ENCODE peak calls at places on chromosome 20, in five cellular contexts. A is cardiac muscle cell, U is cardiac fibroblast, M is sigmoid colon, O is epithelial cell of esophagus. R is an unnamed sample.

GRCh38 chr20:62437430-62437829 is 10.1 kb upstream of the RBBP8NL start:
- DNase-seq in O (no peak), M (no peak), U (no peak), A (no peak), R (no peak)

GRCh38 chr20:61262514-61262913 is 10.5 kb downstream of the CDH4 start:
- DNase-seq in U (no peak), A (no peak), M (no peak), O (no peak), R (no peak)

GRCh38 chr20:16701296-16701695 is 28.5 kb upstream of the SNRPB2 start:
- DNase-seq in U (no peak), A (peak), O (peak), M (no peak), R (no peak)

GRCh38 chr20:63943007-63943807 is 13.0 kb downstream of the UCKL1 start:
- DNase-seq in M (peak), O (no peak), A (no peak), U (no peak), R (no peak)

GRCh38 chr20:56631990-56632327 is 2.9 kb downstream of the TFAP2C start:
- DNase-seq in M (no peak), U (no peak), A (no peak), O (peak), R (no peak)

GRCh38 chr20:3227511-3227910 is 11.5 kb downstream of the SLC4A11 start:
- DNase-seq in U (no peak), O (peak), M (no peak), A (no peak), R (no peak)

GRCh38 chr20:20802328-20802727 is 89.9 kb upstream of the RALGAPA2 start:
- DNase-seq in M (no peak), U (peak), O (no peak), A (peak), R (no peak)

GRCh38 chr20:20733943-20734342 is 21.5 kb upstream of the RALGAPA2 start:
- DNase-seq in U (no peak), O (no peak), M (no peak), A (no peak), R (no peak)

GRCh38 chr20:17327185-17327780 is 100.4 kb downstream of the PCSK2 start:
- DNase-seq in A (no peak), O (no peak), U (no peak), M (no peak), R (no peak)

GRCh38 chr20:51758978-51759544 is 9.1 kb downstream of the ATP9A start:
- DNase-seq in O (no peak), U (no peak), A (peak), M (no peak), R (no peak)

GRCh38 chr20:32098786-32099185 is 10.7 kb upstream of the TM9SF4 start:
- DNase-seq in O (no peak), U (no peak), A (no peak), M (no peak), R (no peak)

GRCh38 chr20:59827138-59828056 is 106.0 kb downstream of the SYCP2 start:
- DNase-seq in M (peak), O (no peak), U (no peak), A (no peak), R (peak)

GRCh38 chr20:38829296-38829875 is 23.9 kb downstream of the PPP1R16B start:
- DNase-seq in U (no peak), O (no peak), M (no peak), A (no peak), R (no peak)

GRCh38 chr20:420169-420620 is 12.1 kb downstream of the RBCK1 start:
- DNase-seq in M (no peak), A (no peak), O (no peak), U (no peak), R (no peak)

GRCh38 chr20:35506872-35507638 is 22.4 kb downstream of the C20orf173 start:
- DNase-seq in U (peak), O (peak), A (no peak), M (no peak), R (no peak)

GRCh38 chr20:4090756-4091331 is 75.5 kb upstream of the RNF24 start:
- DNase-seq in M (no peak), U (peak), O (peak), A (peak), R (peak)

GRCh38 chr20:57688864-57689263 is 21.0 kb downstream of the PMEPA1 start:
- DNase-seq in A (no peak), O (no peak), U (no peak), M (no peak), R (no peak)

GRCh38 chr20:32189123-32189410 is 18.5 kb downstream of the PLAGL2 start:
- DNase-seq in M (no peak), O (no peak), A (no peak), U (no peak), R (no peak)

GRCh38 chr20:56665806-56666205 is 36.7 kb downstream of the TFAP2C start:
- DNase-seq in U (no peak), A (no peak), M (no peak), O (no peak), R (no peak)

GRCh38 chr20:2633381-2633780 is 19.1 kb upstream of the NOP56 start:
- DNase-seq in M (no peak), A (no peak), O (no peak), U (no peak), R (no peak)

GRCh38 chr20:40741507-40742106 is 52.6 kb upstream of the MAFB start:
- DNase-seq in O (peak), U (peak), A (peak), M (no peak), R (no peak)

GRCh38 chr20:38673731-38674177 is 50.5 kb upstream of the SLC32A1 start:
- DNase-seq in M (no peak), O (no peak), A (peak), U (peak), R (no peak)

GRCh38 chr20:51738877-51739447 is 29.2 kb downstream of the ATP9A start:
- DNase-seq in O (peak), U (no peak), M (no peak), A (no peak), R (no peak)

GRCh38 chr20:7742479-7742878 is 197.8 kb downstream of the HAO1 start:
- DNase-seq in A (peak), O (peak), U (peak), M (no peak), R (no peak)

GRCh38 chr20:33703498-33704137 is 16.5 kb downstream of the PXMP4 start:
- DNase-seq in U (no peak), M (no peak), A (no peak), O (no peak), R (no peak)

GRCh38 chr20:63680857-63681608 is 15.4 kb upstream of the TNFRSF6B start:
- DNase-seq in O (no peak), A (no peak), M (no peak), U (no peak), R (no peak)

GRCh38 chr20:3430376-3431069 is 23.1 kb upstream of the DNAAF9 start:
- DNase-seq in M (no peak), O (peak), A (no peak), U (no peak), R (no peak)

GRCh38 chr20:41177636-41178035 is 40.3 kb downstream of the PLCG1 start:
- DNase-seq in U (peak), M (no peak), O (peak), A (peak), R (peak)

GRCh38 chr20:63540417-63541186 is 3.4 kb upstream of the PTK6 start:
- DNase-seq in U (no peak), A (no peak), O (no peak), M (no peak), R (no peak)

GRCh38 chr20:56630506-56631317 is 1.6 kb downstream of the TFAP2C start:
- DNase-seq in M (no peak), A (no peak), U (no peak), O (peak), R (peak)

GRCh38 chr20:35742741-35743523 is 872 bp upstream of the RBM39 start:
- DNase-seq in M (no peak), O (no peak), U (peak), A (peak), R (no peak)

GRCh38 chr20:42530855-42531674 is 658.6 kb downstream of the PTPRT start:
- DNase-seq in O (peak), U (peak), M (no peak), A (peak), R (no peak)

GRCh38 chr20:8005033-8005432 is 14.5 kb downstream of the TMX4 start:
- DNase-seq in O (no peak), M (no peak), A (no peak), U (no peak), R (no peak)

GRCh38 chr20:51392625-51393186 is 149.8 kb downstream of the NFATC2 start:
- DNase-seq in A (no peak), O (no peak), M (no peak), U (no peak), R (no peak)

GRCh38 chr20:59580208-59580980 is 23.9 kb upstream of the PHACTR3 start:
- DNase-seq in M (peak), O (no peak), U (no peak), A (peak), R (no peak)

GRCh38 chr20:21862958-21863357 is 157.5 kb downstream of the PAX1 start:
- DNase-seq in U (no peak), O (no peak), A (no peak), M (no peak), R (no peak)

GRCh38 chr20:44412402-44413144 is 57.1 kb downstream of the HNF4A start:
- DNase-seq in M (no peak), A (no peak), O (no peak), U (no peak), R (no peak)

DNA sequence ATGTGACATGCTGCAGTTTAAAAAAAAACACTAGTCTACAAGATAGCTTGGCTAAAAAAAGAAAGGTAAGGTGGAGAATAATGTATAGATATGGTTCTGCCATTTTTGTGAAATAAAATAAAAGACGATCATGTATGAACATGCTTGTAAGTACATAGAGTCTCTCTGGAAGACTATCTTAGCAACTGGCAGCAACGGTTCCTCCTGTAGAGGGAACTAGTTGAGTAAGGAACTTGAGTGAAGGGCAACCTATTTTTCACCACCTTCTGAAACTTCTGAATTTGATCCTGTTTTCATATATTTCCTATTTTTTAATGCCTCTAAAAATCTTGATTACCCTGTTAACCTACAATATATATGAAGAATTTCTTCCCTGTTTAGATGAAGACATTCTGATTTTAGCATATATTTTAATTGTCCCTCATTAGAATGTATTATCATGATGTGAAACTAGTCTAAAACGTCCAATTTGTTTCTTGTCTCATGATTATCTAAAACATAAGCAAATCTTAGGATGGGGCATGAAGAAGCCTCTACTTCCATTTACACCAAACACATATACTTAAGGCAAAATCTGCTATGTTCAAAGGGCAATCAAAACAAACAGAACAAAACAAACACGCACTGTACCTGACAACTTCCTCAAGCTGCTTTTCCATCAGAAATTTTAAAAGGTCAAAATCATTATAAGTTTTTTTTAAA is 202.5 kb downstream of the ISM1 start:
- DNase-seq in A (no peak), M (no peak), U (no peak), O (peak), R (no peak)
- TF ChIP-seq CTCF in A (no peak), M (no peak), U (no peak), O (peak), R (no peak)

GRCh38 chr20:22974354-22974753 is 60.8 kb upstream of the SSTR4 start:
- DNase-seq in M (no peak), A (peak), O (peak), U (peak), R (no peak)
- TF ChIP-seq CTCF in M (no peak), A (peak), O (peak), U (peak), R (peak)

DNA sequence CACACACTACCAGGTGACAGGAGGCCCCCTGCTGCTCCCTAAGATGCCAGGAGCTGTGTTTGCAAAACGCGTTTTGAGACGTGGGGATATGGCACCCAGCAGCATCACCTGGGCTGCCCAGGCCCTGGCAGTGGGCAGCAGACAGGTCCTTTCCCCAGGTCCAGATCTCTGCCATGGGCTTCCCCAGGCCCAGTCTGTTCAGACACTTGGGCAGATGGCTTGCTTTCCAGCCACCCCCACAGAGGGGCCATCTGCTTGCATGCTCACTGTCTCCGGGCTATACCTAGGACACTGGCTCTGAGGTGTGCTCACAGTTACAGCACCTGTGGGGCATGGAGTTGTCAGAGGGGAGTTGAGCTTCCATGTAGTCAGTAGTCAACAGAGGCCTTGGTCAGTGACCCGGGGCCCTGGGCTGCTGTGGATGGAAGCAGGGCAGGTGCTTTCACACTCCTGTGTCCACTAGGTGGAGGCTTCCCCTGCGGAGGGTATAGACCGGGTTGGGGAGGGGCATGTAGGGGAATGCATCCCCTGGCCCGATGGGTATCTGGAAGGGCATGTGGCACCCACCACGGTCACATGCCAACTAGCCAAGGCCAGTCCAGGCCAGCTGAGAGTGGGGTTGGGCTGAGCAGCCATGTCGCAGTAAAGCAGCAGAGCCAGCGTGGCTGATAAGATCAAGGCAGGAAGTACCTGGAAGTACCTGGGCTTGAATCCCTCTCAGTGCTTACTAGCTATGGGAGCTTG is 185.4 kb upstream of the SLC24A3 start:
- DNase-seq in U (no peak), M (no peak), O (no peak), A (no peak), R (peak)
- TF ChIP-seq CTCF in U (no peak), M (no peak), O (peak), A (no peak), R (no peak)

DNA sequence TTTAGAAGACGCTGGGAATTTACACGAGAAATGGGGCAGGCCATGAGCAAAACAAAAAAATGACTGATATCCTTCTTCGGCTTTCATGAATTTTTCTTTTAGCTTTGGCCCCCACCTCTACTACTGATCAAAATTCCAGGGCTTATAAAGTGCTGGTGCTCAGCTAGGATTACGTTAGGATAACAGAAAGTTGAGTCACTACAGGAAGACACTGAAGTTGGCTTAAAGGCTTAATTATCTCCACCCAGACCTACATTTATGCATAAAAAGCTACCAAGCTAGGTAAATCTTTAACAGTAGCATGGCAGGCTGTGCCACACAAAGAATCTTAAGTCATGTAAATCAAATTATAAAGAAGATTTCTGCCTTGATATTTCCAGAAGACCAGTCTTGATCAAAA is 418.5 kb upstream of the BTBD3 start:
- DNase-seq in U (no peak), A (no peak), O (peak), M (no peak), R (no peak)
- TF ChIP-seq CTCF in U (no peak), A (no peak), O (no peak), M (no peak), R (no peak)

GRCh38 chr20:9500121-9500911 is 14.1 kb upstream of the LAMP5 start:
- DNase-seq in O (no peak), A (no peak), M (no peak), U (no peak), R (no peak)

GRCh38 chr20:9506337-9506821 is 8.0 kb upstream of the LAMP5 start:
- DNase-seq in M (no peak), A (no peak), U (no peak), O (no peak), R (no peak)

GRCh38 chr20:9501473-9501872 is 12.9 kb upstream of the LAMP5 start:
- DNase-seq in A (no peak), O (no peak), M (no peak), U (no peak), R (no peak)

GRCh38 chr20:9506964-9507369 is 7.4 kb upstream of the LAMP5 start:
- DNase-seq in M (no peak), U (no peak), A (no peak), O (no peak), R (peak)

GRCh38 chr20:9503530-9504251 is 10.7 kb upstream of the LAMP5 start:
- DNase-seq in U (no peak), A (peak), M (no peak), O (no peak), R (no peak)
- TF ChIP-seq CTCF in U (no peak), A (no peak), M (no peak), O (no peak), R (peak)

DNA sequence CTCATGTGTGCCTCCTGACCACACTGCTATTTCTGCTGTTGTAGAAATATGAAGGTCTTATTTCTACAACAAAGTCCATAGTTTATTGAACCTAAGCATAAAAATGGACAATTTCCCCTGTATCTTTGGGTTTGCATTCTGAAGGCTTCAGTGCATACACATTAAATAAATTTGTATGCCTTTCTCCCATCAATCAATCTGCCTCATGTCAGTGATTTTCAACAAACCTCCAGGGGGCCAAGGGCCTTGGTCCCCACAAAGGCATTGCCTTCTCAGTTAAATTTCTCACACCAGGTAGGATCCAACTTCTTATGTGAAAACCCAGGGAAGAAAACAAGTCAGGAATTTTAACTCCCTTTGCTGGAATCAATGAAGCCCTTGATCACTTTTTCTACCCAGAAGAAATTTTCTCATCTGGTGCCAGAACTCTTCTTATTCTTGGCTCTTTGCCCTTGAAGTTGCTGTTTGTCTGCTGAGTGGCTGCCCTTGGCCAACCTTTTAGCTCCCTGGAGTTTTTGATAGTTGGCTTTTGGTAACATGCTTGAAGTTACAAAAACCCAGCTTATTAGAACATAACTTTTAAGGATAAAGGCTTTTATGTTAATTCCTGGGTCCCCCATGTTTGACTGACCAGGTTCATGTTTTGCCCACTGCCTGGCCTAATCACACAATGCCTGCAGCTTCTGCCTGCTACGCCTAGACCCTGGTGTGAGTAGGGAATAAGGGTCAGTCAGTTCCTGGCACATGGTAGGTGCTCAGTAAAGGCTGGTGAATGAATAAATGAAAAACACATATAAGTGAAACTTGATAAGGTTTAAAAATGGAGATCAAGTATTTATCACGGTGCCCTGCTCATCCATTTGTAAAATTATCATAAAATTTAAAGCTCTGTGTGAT is 37.0 kb downstream of the SHLD1 start:
- DNase-seq in M (no peak), O (peak), U (peak), A (peak), R (no peak)
- TF ChIP-seq CTCF in M (no peak), O (no peak), U (peak), A (no peak), R (no peak)